ENCODE peak calls at places on chromosomes 6 and 20, in seven cellular contexts. One of them, this sample, is unnamed.

GRCh38 chr6:147201885-147202515 is 2.2 kb upstream of the STXBP5 start:
- DNase-seq in H7: peak
- DNase-seq in NAMALWA: no peak
- DNase-seq in Daoy: peak
- DNase-seq in EL: peak
- DNase-seq in activated T-cell treated with anti-CD3 and anti-CD28 coated beads, Interleukin-2, amount 50 U/mL, for 1 hour: peak
- DNase-seq in activated B cell treated with CpG ODN at 0.5 μM for 24 hours: no peak
- DNase-seq in this sample: no peak

GRCh38 chr6:145903356-145904102 is 60.6 kb downstream of the SHPRH start:
- DNase-seq in Daoy: no peak
- DNase-seq in activated B cell treated with CpG ODN at 0.5 μM for 24 hours: no peak
- DNase-seq in NAMALWA: no peak
- DNase-seq in EL: peak
- DNase-seq in activated T-cell treated with anti-CD3 and anti-CD28 coated beads, Interleukin-2, amount 50 U/mL, for 1 hour: no peak
- DNase-seq in H7: no peak
- DNase-seq in this sample: peak

GRCh38 chr20:45470939-45471338 is 1.4 kb downstream of the WFDC2 start:
- DNase-seq in activated T-cell treated with anti-CD3 and anti-CD28 coated beads, Interleukin-2, amount 50 U/mL, for 1 hour: no peak
- DNase-seq in NAMALWA: no peak
- DNase-seq in H7: peak
- DNase-seq in Daoy: peak
- DNase-seq in EL: peak
- DNase-seq in activated B cell treated with CpG ODN at 0.5 μM for 24 hours: no peak
- DNase-seq in this sample: no peak

GRCh38 chr6:78867370-78868040 is at the start of gene IRAK1BP1:
- DNase-seq in H7: peak
- DNase-seq in Daoy: peak
- DNase-seq in activated B cell treated with CpG ODN at 0.5 μM for 24 hours: peak
- DNase-seq in NAMALWA: peak
- DNase-seq in EL: peak
- DNase-seq in activated T-cell treated with anti-CD3 and anti-CD28 coated beads, Interleukin-2, amount 50 U/mL, for 1 hour: peak
- DNase-seq in this sample: peak

GRCh38 chr6:33868143-33868542 is 64.3 kb upstream of the MLN start:
- DNase-seq in H7: no peak
- DNase-seq in Daoy: no peak
- DNase-seq in EL: no peak
- DNase-seq in activated B cell treated with CpG ODN at 0.5 μM for 24 hours: no peak
- DNase-seq in NAMALWA: no peak
- DNase-seq in activated T-cell treated with anti-CD3 and anti-CD28 coated beads, Interleukin-2, amount 50 U/mL, for 1 hour: no peak
- DNase-seq in this sample: no peak

GRCh38 chr6:129429953-129430352 is 280.0 kb downstream of the ARHGAP18 start:
- DNase-seq in NAMALWA: no peak
- DNase-seq in EL: no peak
- DNase-seq in activated B cell treated with CpG ODN at 0.5 μM for 24 hours: no peak
- DNase-seq in H7: no peak
- DNase-seq in Daoy: no peak
- DNase-seq in activated T-cell treated with anti-CD3 and anti-CD28 coated beads, Interleukin-2, amount 50 U/mL, for 1 hour: no peak
- DNase-seq in this sample: no peak

GRCh38 chr6:24768361-24768760 is 6.4 kb upstream of the GMNN start:
- DNase-seq in activated B cell treated with CpG ODN at 0.5 μM for 24 hours: no peak
- DNase-seq in activated T-cell treated with anti-CD3 and anti-CD28 coated beads, Interleukin-2, amount 50 U/mL, for 1 hour: no peak
- DNase-seq in EL: peak
- DNase-seq in Daoy: peak
- DNase-seq in H7: no peak
- DNase-seq in NAMALWA: no peak
- DNase-seq in this sample: no peak

GRCh38 chr6:45886776-45887175 is 128.9 kb downstream of the CLIC5 start:
- DNase-seq in Daoy: no peak
- DNase-seq in NAMALWA: no peak
- DNase-seq in activated B cell treated with CpG ODN at 0.5 μM for 24 hours: no peak
- DNase-seq in activated T-cell treated with anti-CD3 and anti-CD28 coated beads, Interleukin-2, amount 50 U/mL, for 1 hour: no peak
- DNase-seq in H7: no peak
- DNase-seq in EL: no peak
- DNase-seq in this sample: no peak

GRCh38 chr6:42118162-42119001 is 24.0 kb downstream of the C6orf132 start:
- DNase-seq in activated T-cell treated with anti-CD3 and anti-CD28 coated beads, Interleukin-2, amount 50 U/mL, for 1 hour: no peak
- DNase-seq in NAMALWA: no peak
- DNase-seq in Daoy: no peak
- DNase-seq in EL: peak
- DNase-seq in activated B cell treated with CpG ODN at 0.5 μM for 24 hours: no peak
- DNase-seq in H7: peak
- DNase-seq in this sample: peak

GRCh38 chr6:44078795-44079671 is 48.2 kb downstream of the MRPL14 start:
- DNase-seq in EL: peak
- DNase-seq in NAMALWA: peak
- DNase-seq in activated B cell treated with CpG ODN at 0.5 μM for 24 hours: peak
- DNase-seq in activated T-cell treated with anti-CD3 and anti-CD28 coated beads, Interleukin-2, amount 50 U/mL, for 1 hour: peak
- DNase-seq in Daoy: peak
- DNase-seq in H7: peak
- DNase-seq in this sample: peak

GRCh38 chr6:46323312-46323965 is 152.7 kb upstream of the ENPP5 start:
- DNase-seq in EL: peak
- DNase-seq in activated T-cell treated with anti-CD3 and anti-CD28 coated beads, Interleukin-2, amount 50 U/mL, for 1 hour: no peak
- DNase-seq in activated B cell treated with CpG ODN at 0.5 μM for 24 hours: no peak
- DNase-seq in NAMALWA: no peak
- DNase-seq in H7: no peak
- DNase-seq in Daoy: peak
- DNase-seq in this sample: no peak

GRCh38 chr6:132132420-132132819 is 181.2 kb upstream of the CCN2 start:
- DNase-seq in activated T-cell treated with anti-CD3 and anti-CD28 coated beads, Interleukin-2, amount 50 U/mL, for 1 hour: no peak
- DNase-seq in NAMALWA: no peak
- DNase-seq in Daoy: peak
- DNase-seq in EL: peak
- DNase-seq in H7: no peak
- DNase-seq in activated B cell treated with CpG ODN at 0.5 μM for 24 hours: no peak
- DNase-seq in this sample: no peak

GRCh38 chr6:18022398-18023231 is 35.2 kb upstream of the KIF13A start:
- DNase-seq in activated B cell treated with CpG ODN at 0.5 μM for 24 hours: no peak
- DNase-seq in NAMALWA: no peak
- DNase-seq in H7: peak
- DNase-seq in EL: peak
- DNase-seq in activated T-cell treated with anti-CD3 and anti-CD28 coated beads, Interleukin-2, amount 50 U/mL, for 1 hour: no peak
- DNase-seq in Daoy: peak
- DNase-seq in this sample: peak

GRCh38 chr6:38346291-38347079 is 293.2 kb downstream of the BTBD9 start:
- DNase-seq in activated B cell treated with CpG ODN at 0.5 μM for 24 hours: no peak
- DNase-seq in activated T-cell treated with anti-CD3 and anti-CD28 coated beads, Interleukin-2, amount 50 U/mL, for 1 hour: no peak
- DNase-seq in Daoy: peak
- DNase-seq in H7: no peak
- DNase-seq in NAMALWA: no peak
- DNase-seq in EL: peak
- DNase-seq in this sample: no peak

GRCh38 chr20:50366270-50367103 is 143.7 kb upstream of the PTPN1 start:
- DNase-seq in activated T-cell treated with anti-CD3 and anti-CD28 coated beads, Interleukin-2, amount 50 U/mL, for 1 hour: no peak
- DNase-seq in H7: no peak
- DNase-seq in Daoy: peak
- DNase-seq in NAMALWA: peak
- DNase-seq in activated B cell treated with CpG ODN at 0.5 μM for 24 hours: no peak
- DNase-seq in EL: peak
- DNase-seq in this sample: no peak

GRCh38 chr6:94636780-94637385 is 940.5 kb upstream of the MANEA start:
- DNase-seq in EL: no peak
- DNase-seq in NAMALWA: peak
- DNase-seq in activated B cell treated with CpG ODN at 0.5 μM for 24 hours: no peak
- DNase-seq in Daoy: no peak
- DNase-seq in activated T-cell treated with anti-CD3 and anti-CD28 coated beads, Interleukin-2, amount 50 U/mL, for 1 hour: no peak
- DNase-seq in H7: peak
- DNase-seq in this sample: no peak

GRCh38 chr6:134729590-134729989 is 220.3 kb downstream of the ALDH8A1 start:
- DNase-seq in NAMALWA: no peak
- DNase-seq in EL: no peak
- DNase-seq in activated B cell treated with CpG ODN at 0.5 μM for 24 hours: no peak
- DNase-seq in H7: no peak
- DNase-seq in Daoy: no peak
- DNase-seq in activated T-cell treated with anti-CD3 and anti-CD28 coated beads, Interleukin-2, amount 50 U/mL, for 1 hour: no peak
- DNase-seq in this sample: peak

GRCh38 chr6:42131531-42131930 is 10.9 kb downstream of the C6orf132 start:
- DNase-seq in NAMALWA: no peak
- DNase-seq in activated B cell treated with CpG ODN at 0.5 μM for 24 hours: no peak
- DNase-seq in activated T-cell treated with anti-CD3 and anti-CD28 coated beads, Interleukin-2, amount 50 U/mL, for 1 hour: no peak
- DNase-seq in Daoy: peak
- DNase-seq in H7: no peak
- DNase-seq in EL: peak
- DNase-seq in this sample: no peak

GRCh38 chr20:47453167-47453782 is 48.4 kb upstream of the NCOA3 start:
- DNase-seq in EL: peak
- DNase-seq in activated T-cell treated with anti-CD3 and anti-CD28 coated beads, Interleukin-2, amount 50 U/mL, for 1 hour: no peak
- DNase-seq in NAMALWA: no peak
- DNase-seq in H7: no peak
- DNase-seq in activated B cell treated with CpG ODN at 0.5 μM for 24 hours: no peak
- DNase-seq in Daoy: peak
- DNase-seq in this sample: no peak

GRCh38 chr6:45433533-45434400 is 56.0 kb upstream of the SUPT3H start:
- DNase-seq in H7: no peak
- DNase-seq in activated B cell treated with CpG ODN at 0.5 μM for 24 hours: no peak
- DNase-seq in activated T-cell treated with anti-CD3 and anti-CD28 coated beads, Interleukin-2, amount 50 U/mL, for 1 hour: no peak
- DNase-seq in NAMALWA: no peak
- DNase-seq in EL: no peak
- DNase-seq in Daoy: no peak
- DNase-seq in this sample: no peak

GRCh38 chr6:148934956-148935355 is 188.1 kb downstream of the UST start:
- DNase-seq in NAMALWA: no peak
- DNase-seq in Daoy: no peak
- DNase-seq in EL: no peak
- DNase-seq in activated B cell treated with CpG ODN at 0.5 μM for 24 hours: no peak
- DNase-seq in activated T-cell treated with anti-CD3 and anti-CD28 coated beads, Interleukin-2, amount 50 U/mL, for 1 hour: no peak
- DNase-seq in H7: no peak
- DNase-seq in this sample: no peak

GRCh38 chr20:41274152-41274551 is 43.4 kb downstream of the ZHX3 start:
- DNase-seq in activated B cell treated with CpG ODN at 0.5 μM for 24 hours: no peak
- DNase-seq in Daoy: no peak
- DNase-seq in EL: no peak
- DNase-seq in H7: no peak
- DNase-seq in activated T-cell treated with anti-CD3 and anti-CD28 coated beads, Interleukin-2, amount 50 U/mL, for 1 hour: no peak
- DNase-seq in NAMALWA: no peak
- DNase-seq in this sample: no peak

GRCh38 chr20:24059174-24059573 is 70.6 kb upstream of the GGTLC1 start:
- DNase-seq in H7: peak
- DNase-seq in NAMALWA: no peak
- DNase-seq in activated T-cell treated with anti-CD3 and anti-CD28 coated beads, Interleukin-2, amount 50 U/mL, for 1 hour: no peak
- DNase-seq in EL: no peak
- DNase-seq in Daoy: no peak
- DNase-seq in activated B cell treated with CpG ODN at 0.5 μM for 24 hours: no peak
- DNase-seq in this sample: no peak

GRCh38 chr6:16521528-16521927 is 239.7 kb downstream of the ATXN1 start:
- DNase-seq in activated T-cell treated with anti-CD3 and anti-CD28 coated beads, Interleukin-2, amount 50 U/mL, for 1 hour: no peak
- DNase-seq in Daoy: no peak
- DNase-seq in H7: no peak
- DNase-seq in activated B cell treated with CpG ODN at 0.5 μM for 24 hours: no peak
- DNase-seq in NAMALWA: peak
- DNase-seq in EL: no peak
- DNase-seq in this sample: no peak

GRCh38 chr20:37133952-37134351 is 38.2 kb upstream of the RBL1 start:
- DNase-seq in activated T-cell treated with anti-CD3 and anti-CD28 coated beads, Interleukin-2, amount 50 U/mL, for 1 hour: no peak
- DNase-seq in activated B cell treated with CpG ODN at 0.5 μM for 24 hours: no peak
- DNase-seq in EL: no peak
- DNase-seq in NAMALWA: no peak
- DNase-seq in H7: no peak
- DNase-seq in Daoy: no peak
- DNase-seq in this sample: no peak

GRCh38 chr6:34592208-34592952 is 36.3 kb upstream of the SPDEF start:
- DNase-seq in NAMALWA: no peak
- DNase-seq in H7: no peak
- DNase-seq in activated T-cell treated with anti-CD3 and anti-CD28 coated beads, Interleukin-2, amount 50 U/mL, for 1 hour: no peak
- DNase-seq in Daoy: no peak
- DNase-seq in activated B cell treated with CpG ODN at 0.5 μM for 24 hours: no peak
- DNase-seq in EL: no peak
- DNase-seq in this sample: peak

GRCh38 chr6:113011803-113012202 is 664.7 kb downstream of the RFPL4B start:
- DNase-seq in Daoy: no peak
- DNase-seq in NAMALWA: no peak
- DNase-seq in EL: peak
- DNase-seq in H7: no peak
- DNase-seq in activated B cell treated with CpG ODN at 0.5 μM for 24 hours: no peak
- DNase-seq in activated T-cell treated with anti-CD3 and anti-CD28 coated beads, Interleukin-2, amount 50 U/mL, for 1 hour: no peak
- DNase-seq in this sample: no peak

GRCh38 chr20:10721112-10721896 is 47.5 kb upstream of the JAG1 start:
- DNase-seq in Daoy: no peak
- DNase-seq in activated T-cell treated with anti-CD3 and anti-CD28 coated beads, Interleukin-2, amount 50 U/mL, for 1 hour: no peak
- DNase-seq in NAMALWA: no peak
- DNase-seq in activated B cell treated with CpG ODN at 0.5 μM for 24 hours: no peak
- DNase-seq in EL: no peak
- DNase-seq in H7: no peak
- DNase-seq in this sample: no peak

GRCh38 chr6:53107091-53107490 is 41.5 kb downstream of the GCM1 start:
- DNase-seq in H7: no peak
- DNase-seq in Daoy: peak
- DNase-seq in NAMALWA: no peak
- DNase-seq in EL: peak
- DNase-seq in activated T-cell treated with anti-CD3 and anti-CD28 coated beads, Interleukin-2, amount 50 U/mL, for 1 hour: no peak
- DNase-seq in activated B cell treated with CpG ODN at 0.5 μM for 24 hours: no peak
- DNase-seq in this sample: no peak

GRCh38 chr6:524803-525202 is 132.1 kb downstream of the HUS1B start:
- DNase-seq in activated T-cell treated with anti-CD3 and anti-CD28 coated beads, Interleukin-2, amount 50 U/mL, for 1 hour: peak
- DNase-seq in EL: no peak
- DNase-seq in Daoy: no peak
- DNase-seq in NAMALWA: peak
- DNase-seq in activated B cell treated with CpG ODN at 0.5 μM for 24 hours: no peak
- DNase-seq in H7: peak
- DNase-seq in this sample: no peak

GRCh38 chr6:37373822-37374514 is 20.2 kb downstream of the RNF8 start:
- DNase-seq in Daoy: no peak
- DNase-seq in H7: no peak
- DNase-seq in NAMALWA: peak
- DNase-seq in activated T-cell treated with anti-CD3 and anti-CD28 coated beads, Interleukin-2, amount 50 U/mL, for 1 hour: no peak
- DNase-seq in EL: no peak
- DNase-seq in activated B cell treated with CpG ODN at 0.5 μM for 24 hours: no peak
- DNase-seq in this sample: no peak

This sample was measured in cerebellum.